ENCODE peak calls at places on chromosomes 7 and 10, in nine cellular contexts. One of them, this sample, is unnamed.

GRCh38 chr10:28681345-28681763 is 4.0 kb downstream of the BAMBI start:
- DNase-seq in stimulated activated CD8-positive, alpha-beta memory T cell treated with anti-CD3 and anti-CD28 coated beads, Interleukin-15, amount 100 ng/mL, for 1 hour: no peak
- DNase-seq in NCI-H1694 treated with DMSO at 0.1 percent for 48 hours: no peak
- DNase-seq in kidney tubule cell: peak; percentile 55
- DNase-seq in transverse colon: no peak
- DNase-seq in body of pancreas: no peak
- DNase-seq in brain microvascular endothelial cell: no peak
- DNase-seq in EH: no peak
- DNase-seq in T-cell: no peak
- DNase-seq in this sample: no peak

GRCh38 chr10:6400331-6400730 is 179.7 kb downstream of the PRKCQ start:
- DNase-seq in T-cell: no peak
- DNase-seq in body of pancreas: no peak
- DNase-seq in brain microvascular endothelial cell: no peak
- DNase-seq in EH: no peak
- DNase-seq in stimulated activated CD8-positive, alpha-beta memory T cell treated with anti-CD3 and anti-CD28 coated beads, Interleukin-15, amount 100 ng/mL, for 1 hour: no peak
- DNase-seq in transverse colon: no peak
- DNase-seq in kidney tubule cell: no peak
- DNase-seq in NCI-H1694 treated with DMSO at 0.1 percent for 48 hours: no peak
- DNase-seq in this sample: no peak

GRCh38 chr7:87146740-87147386 is 5.4 kb upstream of the DMTF1 start:
- DNase-seq in body of pancreas: no peak
- DNase-seq in T-cell: no peak
- DNase-seq in EH: no peak
- DNase-seq in NCI-H1694 treated with DMSO at 0.1 percent for 48 hours: no peak
- DNase-seq in transverse colon: no peak
- DNase-seq in brain microvascular endothelial cell: no peak
- DNase-seq in stimulated activated CD8-positive, alpha-beta memory T cell treated with anti-CD3 and anti-CD28 coated beads, Interleukin-15, amount 100 ng/mL, for 1 hour: no peak
- DNase-seq in kidney tubule cell: peak; percentile 12
- DNase-seq in this sample: no peak

GRCh38 chr10:58651040-58651439 is 138.4 kb downstream of the BICC1 start:
- DNase-seq in NCI-H1694 treated with DMSO at 0.1 percent for 48 hours: no peak
- DNase-seq in body of pancreas: no peak
- DNase-seq in EH: peak; percentile 92
- DNase-seq in stimulated activated CD8-positive, alpha-beta memory T cell treated with anti-CD3 and anti-CD28 coated beads, Interleukin-15, amount 100 ng/mL, for 1 hour: no peak
- DNase-seq in T-cell: no peak
- DNase-seq in kidney tubule cell: peak; percentile 68
- DNase-seq in transverse colon: no peak
- DNase-seq in brain microvascular endothelial cell: peak; percentile 79
- DNase-seq in this sample: no peak

GRCh38 chr7:155882596-155882995 is 70.3 kb upstream of the SHH start:
- DNase-seq in stimulated activated CD8-positive, alpha-beta memory T cell treated with anti-CD3 and anti-CD28 coated beads, Interleukin-15, amount 100 ng/mL, for 1 hour: no peak
- DNase-seq in brain microvascular endothelial cell: peak; percentile 66
- DNase-seq in body of pancreas: no peak
- DNase-seq in T-cell: no peak
- DNase-seq in transverse colon: no peak
- DNase-seq in kidney tubule cell: no peak
- DNase-seq in EH: no peak
- DNase-seq in NCI-H1694 treated with DMSO at 0.1 percent for 48 hours: no peak
- DNase-seq in this sample: no peak

GRCh38 chr10:114404171-114405010 is at the start of gene AFAP1L2:
- DNase-seq in body of pancreas: peak; percentile 66
- DNase-seq in NCI-H1694 treated with DMSO at 0.1 percent for 48 hours: no peak
- DNase-seq in kidney tubule cell: peak; percentile 58
- DNase-seq in brain microvascular endothelial cell: no peak
- DNase-seq in stimulated activated CD8-positive, alpha-beta memory T cell treated with anti-CD3 and anti-CD28 coated beads, Interleukin-15, amount 100 ng/mL, for 1 hour: no peak
- DNase-seq in T-cell: no peak
- DNase-seq in EH: no peak
- DNase-seq in transverse colon: peak; percentile 63
- DNase-seq in this sample: no peak

GRCh38 chr10:12579954-12580858 is 230.9 kb downstream of the CAMK1D start:
- DNase-seq in stimulated activated CD8-positive, alpha-beta memory T cell treated with anti-CD3 and anti-CD28 coated beads, Interleukin-15, amount 100 ng/mL, for 1 hour: no peak
- DNase-seq in kidney tubule cell: peak; percentile 78
- DNase-seq in T-cell: no peak
- DNase-seq in NCI-H1694 treated with DMSO at 0.1 percent for 48 hours: no peak
- DNase-seq in body of pancreas: no peak
- DNase-seq in brain microvascular endothelial cell: no peak
- DNase-seq in EH: no peak
- DNase-seq in transverse colon: no peak
- DNase-seq in this sample: no peak

GRCh38 chr10:21888959-21889358 is 114.6 kb downstream of the DNAJC1 start:
- DNase-seq in NCI-H1694 treated with DMSO at 0.1 percent for 48 hours: no peak
- DNase-seq in kidney tubule cell: no peak
- DNase-seq in T-cell: no peak
- DNase-seq in brain microvascular endothelial cell: peak; percentile 1
- DNase-seq in EH: no peak
- DNase-seq in stimulated activated CD8-positive, alpha-beta memory T cell treated with anti-CD3 and anti-CD28 coated beads, Interleukin-15, amount 100 ng/mL, for 1 hour: no peak
- DNase-seq in body of pancreas: no peak
- DNase-seq in transverse colon: peak; percentile 10
- DNase-seq in this sample: no peak

GRCh38 chr10:14016011-14016536 is 314.6 kb downstream of the FRMD4A start:
- DNase-seq in kidney tubule cell: no peak
- DNase-seq in EH: peak; percentile 78
- DNase-seq in transverse colon: peak; percentile 40
- DNase-seq in stimulated activated CD8-positive, alpha-beta memory T cell treated with anti-CD3 and anti-CD28 coated beads, Interleukin-15, amount 100 ng/mL, for 1 hour: no peak
- DNase-seq in T-cell: no peak
- DNase-seq in NCI-H1694 treated with DMSO at 0.1 percent for 48 hours: no peak
- DNase-seq in brain microvascular endothelial cell: peak; percentile 36
- DNase-seq in body of pancreas: no peak
- DNase-seq in this sample: no peak

GRCh38 chr10:84783386-84783785 is 455.0 kb downstream of the CCSER2 start:
- DNase-seq in kidney tubule cell: peak; percentile 55
- DNase-seq in stimulated activated CD8-positive, alpha-beta memory T cell treated with anti-CD3 and anti-CD28 coated beads, Interleukin-15, amount 100 ng/mL, for 1 hour: no peak
- DNase-seq in T-cell: no peak
- DNase-seq in NCI-H1694 treated with DMSO at 0.1 percent for 48 hours: peak; percentile 52
- DNase-seq in transverse colon: no peak
- DNase-seq in EH: no peak
- DNase-seq in brain microvascular endothelial cell: peak; percentile 49
- DNase-seq in body of pancreas: peak; percentile 25
- DNase-seq in this sample: peak; percentile 24

GRCh38 chr10:105434970-105435369 is 793.9 kb downstream of the SORCS3 start:
- DNase-seq in EH: no peak
- DNase-seq in stimulated activated CD8-positive, alpha-beta memory T cell treated with anti-CD3 and anti-CD28 coated beads, Interleukin-15, amount 100 ng/mL, for 1 hour: no peak
- DNase-seq in transverse colon: no peak
- DNase-seq in brain microvascular endothelial cell: no peak
- DNase-seq in NCI-H1694 treated with DMSO at 0.1 percent for 48 hours: no peak
- DNase-seq in body of pancreas: no peak
- DNase-seq in kidney tubule cell: peak; percentile 74
- DNase-seq in T-cell: no peak
- DNase-seq in this sample: no peak

GRCh38 chr7:149635561-149636329 is 137.6 kb downstream of the ZNF467 start:
- DNase-seq in T-cell: no peak
- DNase-seq in transverse colon: no peak
- DNase-seq in EH: no peak
- DNase-seq in kidney tubule cell: peak; percentile 69
- DNase-seq in stimulated activated CD8-positive, alpha-beta memory T cell treated with anti-CD3 and anti-CD28 coated beads, Interleukin-15, amount 100 ng/mL, for 1 hour: no peak
- DNase-seq in NCI-H1694 treated with DMSO at 0.1 percent for 48 hours: peak; percentile 15
- DNase-seq in body of pancreas: no peak
- DNase-seq in brain microvascular endothelial cell: no peak
- DNase-seq in this sample: no peak

This sample was measured in frontal cortex.